ENCODE peak calls at places on chromosomes 6 and 20, in nine cellular contexts. F is CD8-positive, alpha-beta T cell; O is RWPE1; H is spleen; E is lower lobe of right lung; S is brain microvascular endothelial cell; D is neural progenitor cell; J is CD8-positive, alpha-beta memory T cell; C is neuronal stem cell. G is an unnamed sample.

GRCh38 chr6:111855775-111856174 is 17.5 kb downstream of the FYN start:
- DNase-seq in D (no peak), O (no peak), J (no peak), E (no peak), F (no peak), H (no peak), S (no peak), C (no peak), G (no peak)

GRCh38 chr6:147022041-147022440 is 182.2 kb upstream of the STXBP5 start:
- DNase-seq in J (no peak), H (no peak), O (no peak), E (no peak), D (no peak), F (no peak), S (no peak), C (no peak), G (peak)

GRCh38 chr20:20663841-20664240 is 48.6 kb downstream of the RALGAPA2 start:
- DNase-seq in O (no peak), H (no peak), C (no peak), J (no peak), F (no peak), S (no peak), D (no peak), E (no peak), G (no peak)

GRCh38 chr6:82144007-82144851 is 103.3 kb downstream of the IBTK start:
- DNase-seq in H (no peak), S (peak), E (no peak), O (peak), C (no peak), D (peak), J (no peak), F (no peak), G (peak)

GRCh38 chr6:169632841-169633240 is 69.0 kb downstream of the WDR27 start:
- DNase-seq in S (no peak), F (no peak), E (no peak), J (no peak), C (no peak), H (no peak), D (no peak), O (no peak), G (no peak)

GRCh38 chr6:1391692-1392309 is 2.4 kb downstream of the FOXF2 start:
- DNase-seq in C (peak), J (no peak), S (no peak), O (no peak), H (peak), D (peak), E (no peak), F (no peak), G (no peak)

GRCh38 chr20:12053348-12053747 is 135.7 kb downstream of the BTBD3 start:
- DNase-seq in S (peak), H (no peak), F (no peak), D (no peak), J (no peak), E (no peak), O (peak), C (no peak), G (peak)

GRCh38 chr20:5364136-5364821 is 47.5 kb upstream of the PROKR2 start:
- DNase-seq in E (no peak), C (no peak), S (no peak), F (no peak), J (no peak), D (no peak), O (no peak), H (no peak), G (peak)

GRCh38 chr6:18423426-18423825 is 36.3 kb downstream of the RNF144B start:
- DNase-seq in D (no peak), O (peak), C (no peak), H (no peak), F (no peak), E (no peak), S (no peak), J (no peak), G (no peak)

DNA sequence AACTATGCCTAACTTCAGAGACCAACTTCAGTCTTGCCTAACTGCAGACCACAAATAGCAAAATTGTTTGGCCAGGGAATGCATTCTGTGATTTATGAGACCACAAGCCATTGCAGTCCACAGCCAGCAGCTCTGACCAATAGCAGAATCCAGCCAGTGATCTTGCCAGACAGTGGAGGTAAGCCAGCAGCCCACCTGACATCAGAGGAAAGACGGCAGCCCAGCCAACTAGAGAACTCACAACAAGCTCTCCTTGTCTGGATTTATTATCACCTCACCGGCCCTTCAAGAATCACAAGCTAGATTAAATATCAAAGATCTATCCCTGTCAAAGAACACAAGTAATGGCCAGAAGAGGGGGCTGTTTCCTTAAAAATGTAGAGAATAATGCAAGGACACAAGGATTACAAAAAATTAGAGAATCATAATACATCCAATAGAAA is 66.5 kb upstream of the SLC35F1 start:
- DNase-seq in F (no peak), H (no peak), E (no peak), O (peak), C (peak), S (peak), D (peak), J (no peak), G (no peak)
- H3K27ac ChIP-seq in F (no peak), H (no peak), E (no peak), O (no peak), C (no peak), S (no peak), D (no peak), J (no peak), G (no peak)

DNA sequence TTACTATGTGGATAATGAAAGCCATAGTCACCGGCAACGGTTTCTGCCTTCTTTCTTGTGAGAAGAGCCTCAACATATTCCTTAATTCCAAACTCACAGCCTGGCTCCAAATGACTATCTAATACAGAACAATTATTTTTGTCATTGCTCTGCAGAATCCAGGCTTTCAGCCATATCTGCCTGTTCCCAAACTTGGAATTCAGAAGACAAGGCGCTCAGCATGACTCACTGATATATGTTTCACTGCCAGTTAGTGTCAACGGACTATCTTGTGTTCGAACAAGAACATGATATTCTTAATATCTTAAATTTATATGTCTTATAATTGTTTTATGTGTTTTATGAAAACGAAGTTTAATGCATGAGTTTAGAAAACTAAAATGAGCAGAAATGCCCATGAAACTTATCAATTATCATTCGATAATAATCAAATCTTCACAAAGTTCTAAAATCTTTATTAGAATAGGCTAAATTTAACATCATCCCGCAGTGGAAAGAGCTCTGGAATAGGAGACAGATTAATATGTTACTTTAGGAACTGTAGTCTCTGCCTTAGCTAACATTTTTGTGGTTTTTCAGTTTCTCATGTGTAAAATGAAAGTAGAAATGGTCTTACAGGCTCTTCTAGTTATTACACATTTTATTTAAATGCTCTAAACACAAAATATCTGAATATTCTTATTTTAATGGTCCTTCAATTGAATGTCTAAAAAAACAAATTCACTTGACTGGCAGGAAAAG is 669.3 kb upstream of the GJE1 start:
- DNase-seq in D (no peak), H (no peak), F (no peak), E (no peak), O (no peak), S (peak), C (no peak), J (no peak), G (no peak)
- H3K27ac ChIP-seq in D (no peak), H (no peak), F (no peak), E (no peak), O (no peak), S (peak), C (no peak), J (no peak), G (no peak)

DNA sequence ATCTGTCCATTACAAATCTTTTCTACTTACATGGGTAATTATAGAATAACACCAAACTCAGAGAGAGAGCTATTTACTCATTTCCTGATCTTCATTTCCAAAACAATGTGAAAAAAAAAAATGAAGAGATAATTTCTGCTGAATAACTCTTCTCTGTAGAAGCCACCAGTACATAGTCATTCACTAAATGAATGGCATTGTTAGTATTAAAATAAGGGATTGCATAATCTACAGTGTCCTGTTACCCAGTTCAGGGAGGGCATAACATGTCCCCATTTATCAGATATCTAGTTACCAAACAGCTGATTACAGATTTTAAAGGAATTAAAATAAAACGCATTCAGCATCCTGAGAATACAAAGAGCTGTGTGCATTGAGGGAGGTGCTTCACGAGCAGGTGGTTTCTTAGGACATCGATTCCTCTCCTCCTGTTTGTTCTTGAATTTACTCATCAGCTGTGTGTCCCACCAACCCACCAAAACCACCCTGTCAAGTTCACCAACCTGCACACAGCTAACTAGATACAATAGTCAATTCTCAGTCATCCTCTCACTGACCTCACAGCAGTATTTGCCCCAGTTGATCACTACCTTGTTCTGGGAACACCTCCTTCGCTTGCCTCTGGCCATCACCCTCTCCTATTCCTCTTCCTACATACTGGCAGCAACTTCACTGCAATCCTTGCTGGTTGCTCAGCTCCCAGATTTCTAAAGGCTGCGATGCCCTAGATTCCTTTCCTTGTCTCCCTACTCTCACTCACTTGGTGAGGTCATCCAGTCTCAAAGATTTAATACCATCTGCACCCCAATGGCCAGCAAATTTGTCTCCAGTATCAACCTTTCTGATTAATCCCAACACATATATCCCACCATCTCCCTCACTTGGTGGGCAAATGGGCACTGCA is 18.7 kb downstream of the CNKSR3 start:
- DNase-seq in J (no peak), O (no peak), E (no peak), H (no peak), F (no peak), C (no peak), D (no peak), S (no peak), G (no peak)
- H3K27ac ChIP-seq in J (no peak), O (no peak), E (no peak), H (no peak), F (no peak), C (no peak), D (no peak), S (no peak), G (no peak)

DNA sequence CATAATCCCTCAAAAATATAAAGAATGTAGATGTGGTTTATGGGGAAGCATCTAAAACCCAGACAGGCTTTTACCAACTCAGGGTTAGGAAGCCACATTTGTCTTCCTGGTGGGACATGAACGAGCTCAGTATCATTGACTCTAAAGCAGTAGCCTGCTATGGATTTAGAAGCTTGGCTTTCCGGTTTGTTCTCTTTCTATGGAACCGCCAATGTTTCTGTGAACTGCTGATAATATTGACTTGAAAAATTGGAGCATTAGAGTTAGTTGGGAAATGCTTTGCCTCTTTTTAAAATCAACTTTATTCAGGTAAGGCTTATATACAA is 52.5 kb downstream of the NEDD9 start:
- DNase-seq in E (no peak), C (no peak), D (no peak), H (no peak), O (no peak), F (no peak), S (no peak), J (no peak), G (no peak)
- H3K27ac ChIP-seq in E (no peak), C (no peak), D (no peak), H (no peak), O (no peak), F (no peak), S (peak), J (no peak), G (no peak)

GRCh38 chr6:16419636-16420331 is 181.4 kb downstream of the GMPR start:
- DNase-seq in S (no peak), J (no peak), H (no peak), D (no peak), C (no peak), E (no peak), O (no peak), F (no peak), G (no peak)
- H3K27ac ChIP-seq in S (no peak), J (peak), H (peak), D (no peak), C (no peak), E (no peak), O (no peak), F (peak), G (no peak)

DNA sequence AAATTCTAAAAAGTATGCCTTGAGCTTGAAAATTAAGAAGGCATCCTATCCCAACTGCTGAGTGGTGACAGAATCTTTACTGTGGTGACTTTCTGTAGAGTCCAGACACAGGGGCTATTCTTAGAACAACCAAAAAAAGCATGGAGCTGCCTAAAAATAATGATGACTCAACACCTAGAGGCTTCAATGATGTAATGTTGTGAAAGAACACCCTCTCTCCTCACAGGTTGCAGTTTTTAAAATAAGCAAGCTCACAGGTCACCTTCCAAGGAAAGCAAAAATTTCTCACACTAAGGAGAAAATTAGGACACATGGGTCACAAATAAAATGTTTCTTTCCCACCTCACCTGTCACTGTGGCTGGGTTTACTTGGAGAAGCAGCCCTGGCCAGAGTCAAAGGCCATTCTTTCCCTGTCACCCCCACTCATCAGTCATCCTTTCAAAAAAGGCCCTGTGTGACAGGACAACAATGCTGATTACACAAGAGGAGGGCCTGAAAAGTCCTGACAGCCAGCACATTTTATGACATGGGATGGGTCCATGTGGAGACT is 53.5 kb downstream of the RCAN2 start:
- DNase-seq in O (no peak), S (no peak), J (no peak), E (no peak), F (no peak), D (no peak), C (no peak), H (no peak), G (no peak)
- H3K27ac ChIP-seq in O (no peak), S (no peak), J (no peak), E (no peak), F (no peak), D (no peak), C (no peak), H (no peak), G (no peak)

GRCh38 chr20:45322952-45323383 is 14.9 kb upstream of the MATN4 start:
- DNase-seq in D (no peak), E (peak), C (no peak), J (no peak), F (no peak), H (no peak), O (no peak), S (no peak), G (no peak)
- H3K27ac ChIP-seq in D (no peak), E (no peak), C (no peak), J (no peak), F (no peak), H (no peak), O (peak), S (no peak), G (peak)

GRCh38 chr6:116280960-116281316 is 1.2 kb upstream of the TSPYL1 start:
- DNase-seq in F (no peak), C (no peak), O (no peak), D (no peak), H (no peak), E (no peak), S (no peak), J (no peak), G (no peak)
- H3K27ac ChIP-seq in F (peak), C (no peak), O (no peak), D (no peak), H (peak), E (peak), S (no peak), J (peak), G (no peak)

G was measured in epithelial cell of prostate.